ENCODE peak calls at places on chromosomes 6 and 20, in nine cellular contexts. S, Y, X, B, J, T, M, D and G are unnamed samples.

GRCh38 chr6:153231048-153231635 is 100.1 kb upstream of the RGS17 start:
- DNase-seq in S (peak; percentile 46), Y (no peak), X (peak; percentile 23), B (no peak), J (peak; percentile 18), T (peak; percentile 61), M (peak; percentile 44), D (peak; percentile 6), G (no peak)

GRCh38 chr6:8435845-8436168 is 462 bp upstream of the SLC35B3 start:
- DNase-seq in S (no peak), Y (no peak), X (no peak), B (no peak), J (no peak), T (no peak), M (no peak), D (no peak), G (no peak)

GRCh38 chr6:107847844-107848802 is 24.0 kb upstream of the SCML4 start:
- DNase-seq in S (peak; percentile 73), Y (peak; percentile 79), X (peak; percentile 73), B (peak; percentile 50), J (peak; percentile 85), T (peak; percentile 68), M (peak; percentile 55), D (peak; percentile 88), G (peak; percentile 81)

GRCh38 chr20:43667341-43668132 is 623 bp downstream of the MYBL2 start:
- DNase-seq in S (no peak), Y (no peak), X (peak; percentile 83), B (no peak), J (peak; percentile 35), T (no peak), M (no peak), D (peak; percentile 31), G (no peak)

GRCh38 chr6:47308674-47309325 is 905 bp downstream of the TNFRSF21 start:
- DNase-seq in S (peak; percentile 35), Y (no peak), X (no peak), B (peak; percentile 6), J (peak; percentile 28), T (peak; percentile 41), M (no peak), D (peak; percentile 31), G (no peak)

GRCh38 chr20:4552075-4552474 is 169.6 kb upstream of the PRND start:
- DNase-seq in S (no peak), Y (no peak), X (no peak), B (no peak), J (peak; percentile 56), T (no peak), M (no peak), D (no peak), G (no peak)

GRCh38 chr20:62524486-62524885 is 48.7 kb upstream of the GATA5 start:
- DNase-seq in S (peak; percentile 27), Y (no peak), X (no peak), B (no peak), J (no peak), T (no peak), M (no peak), D (no peak), G (peak; percentile 10)

GRCh38 chr6:111536888-111537287 is 53.9 kb upstream of the REV3L start:
- DNase-seq in S (no peak), Y (no peak), X (no peak), B (no peak), J (no peak), T (peak; percentile 74), M (no peak), D (peak; percentile 36), G (no peak)

GRCh38 chr20:49694450-49695071 is 19.1 kb downstream of the B4GALT5 start:
- DNase-seq in S (no peak), Y (no peak), X (no peak), B (no peak), J (no peak), T (no peak), M (no peak), D (no peak), G (no peak)

GRCh38 chr20:40583195-40583594 is 105.8 kb downstream of the MAFB start:
- DNase-seq in S (no peak), Y (no peak), X (no peak), B (no peak), J (no peak), T (no peak), M (no peak), D (no peak), G (no peak)

GRCh38 chr6:109347779-109348178 is 34.5 kb downstream of the CD164 start:
- DNase-seq in S (no peak), Y (no peak), X (no peak), B (no peak), J (no peak), T (no peak), M (no peak), D (no peak), G (no peak)

GRCh38 chr6:93849857-93850256 is 430.5 kb upstream of the EPHA7 start:
- DNase-seq in S (no peak), Y (no peak), X (no peak), B (no peak), J (no peak), T (no peak), M (no peak), D (no peak), G (no peak)

GRCh38 chr6:116011096-116011401 is 49.6 kb downstream of the FRK start:
- DNase-seq in S (no peak), Y (no peak), X (no peak), B (no peak), J (no peak), T (no peak), M (no peak), D (no peak), G (no peak)

GRCh38 chr20:18611492-18611891 is 23.6 kb downstream of the DTD1 start:
- DNase-seq in S (no peak), Y (no peak), X (no peak), B (no peak), J (no peak), T (no peak), M (no peak), D (no peak), G (no peak)

GRCh38 chr6:144156334-144156733 is 6.0 kb downstream of the STX11 start:
- DNase-seq in S (peak; percentile 51), Y (no peak), X (no peak), B (no peak), J (no peak), T (no peak), M (no peak), D (no peak), G (no peak)

GRCh38 chr20:46108435-46108841 is 9.7 kb upstream of the CD40 start:
- DNase-seq in S (no peak), Y (no peak), X (no peak), B (no peak), J (no peak), T (no peak), M (no peak), D (peak; percentile 69), G (no peak)

GRCh38 chr6:140105857-140106256 is 731.4 kb upstream of the CITED2 start:
- DNase-seq in S (peak; percentile 12), Y (no peak), X (peak; percentile 2), B (no peak), J (peak; percentile 4), T (no peak), M (peak; percentile 8), D (no peak), G (peak; percentile 9)

GRCh38 chr20:34705383-34706021 is 1.4 kb downstream of the TP53INP2 start:
- DNase-seq in S (peak; percentile 28), Y (no peak), X (no peak), B (no peak), J (peak; percentile 65), T (peak; percentile 52), M (no peak), D (no peak), G (no peak)

GRCh38 chr20:58985656-58986055 is 4.6 kb downstream of the NELFCD start:
- DNase-seq in S (peak; percentile 28), Y (no peak), X (no peak), B (no peak), J (no peak), T (no peak), M (no peak), D (no peak), G (no peak)

GRCh38 chr6:156016186-156016976 is 560.7 kb upstream of the NOX3 start:
- DNase-seq in S (no peak), Y (no peak), X (no peak), B (no peak), J (no peak), T (no peak), M (no peak), D (no peak), G (no peak)

GRCh38 chr20:10404023-10404628 is 29.9 kb downstream of the MKKS start:
- DNase-seq in S (no peak), Y (no peak), X (no peak), B (no peak), J (no peak), T (no peak), M (no peak), D (no peak), G (no peak)

GRCh38 chr20:50580842-50581544 is 70.8 kb downstream of the PTPN1 start:
- DNase-seq in S (no peak), Y (no peak), X (no peak), B (no peak), J (no peak), T (no peak), M (no peak), D (no peak), G (no peak)

GRCh38 chr20:56091635-56092180 is 86.4 kb upstream of the CBLN4 start:
- DNase-seq in S (no peak), Y (no peak), X (no peak), B (no peak), J (no peak), T (no peak), M (no peak), D (no peak), G (no peak)

GRCh38 chr6:27865952-27866369 is 46.2 kb downstream of the OR2B2 start:
- DNase-seq in S (no peak), Y (peak; percentile 6), X (peak; percentile 47), B (no peak), J (no peak), T (no peak), M (no peak), D (no peak), G (peak; percentile 66)

GRCh38 chr20:13922241-13922640 is 68.2 kb downstream of the SEL1L2 start:
- DNase-seq in S (no peak), Y (no peak), X (no peak), B (no peak), J (peak; percentile 46), T (no peak), M (no peak), D (no peak), G (no peak)

GRCh38 chr6:119227377-119227776 is 122.2 kb downstream of the MAN1A1 start:
- DNase-seq in S (no peak), Y (no peak), X (no peak), B (no peak), J (no peak), T (no peak), M (no peak), D (no peak), G (no peak)

GRCh38 chr6:10745116-10745515 is 2.5 kb upstream of the TMEM14B start:
- DNase-seq in S (no peak), Y (no peak), X (no peak), B (no peak), J (no peak), T (no peak), M (no peak), D (no peak), G (no peak)

GRCh38 chr6:149364558-149364957 is 35.5 kb upstream of the SUMO4 start:
- DNase-seq in S (peak; percentile 11), Y (no peak), X (no peak), B (no peak), J (no peak), T (no peak), M (no peak), D (no peak), G (no peak)

GRCh38 chr20:53961527-53961926 is 108.9 kb downstream of the BCAS1 start:
- DNase-seq in S (no peak), Y (no peak), X (no peak), B (no peak), J (no peak), T (peak; percentile 39), M (no peak), D (no peak), G (no peak)

GRCh38 chr6:35727935-35728662 is 8.7 kb upstream of the ARMC12 start:
- DNase-seq in S (peak; percentile 91), Y (peak; percentile 81), X (peak; percentile 74), B (peak; percentile 78), J (peak; percentile 92), T (peak; percentile 95), M (peak; percentile 98), D (peak; percentile 88), G (peak; percentile 47)

GRCh38 chr20:52433326-52434040 is 241.9 kb upstream of the ZFP64 start:
- DNase-seq in S (no peak), Y (no peak), X (no peak), B (no peak), J (no peak), T (no peak), M (no peak), D (no peak), G (no peak)